ENCODE peak calls at places on chromosomes 7 and 10, in eight cellular contexts. One of them, this sample, is unnamed.

GRCh38 chr7:119482209-119482608 is 790.8 kb upstream of the KCND2 start:
- DNase-seq in ovary: no peak
- DNase-seq in body of pancreas: peak; percentile 49
- DNase-seq in GM12892: peak; percentile 0
- DNase-seq in HCT116: peak; percentile 43
- DNase-seq in stomach: peak; percentile 34
- DNase-seq in uterus: no peak
- DNase-seq in tibial nerve: no peak
- DNase-seq in this sample: peak; percentile 19

GRCh38 chr10:13271552-13272163 is 28.2 kb downstream of the PHYH start:
- DNase-seq in ovary: peak; percentile 44
- DNase-seq in body of pancreas: peak; percentile 64
- DNase-seq in GM12892: peak; percentile 41
- DNase-seq in HCT116: peak; percentile 32
- DNase-seq in stomach: peak; percentile 50
- DNase-seq in uterus: peak; percentile 22
- DNase-seq in tibial nerve: peak; percentile 29
- DNase-seq in this sample: peak; percentile 16

GRCh38 chr10:99765672-99766071 is 16.8 kb upstream of the ABCC2 start:
- DNase-seq in ovary: no peak
- DNase-seq in body of pancreas: no peak
- DNase-seq in GM12892: no peak
- DNase-seq in HCT116: no peak
- DNase-seq in stomach: no peak
- DNase-seq in uterus: no peak
- DNase-seq in tibial nerve: no peak
- DNase-seq in this sample: no peak

GRCh38 chr10:19638173-19638872 is 177.9 kb upstream of the PLXDC2 start:
- DNase-seq in ovary: no peak
- DNase-seq in body of pancreas: no peak
- DNase-seq in GM12892: no peak
- DNase-seq in HCT116: no peak
- DNase-seq in stomach: no peak
- DNase-seq in uterus: no peak
- DNase-seq in tibial nerve: no peak
- DNase-seq in this sample: no peak

GRCh38 chr10:132643709-132644543 is 106.3 kb downstream of the INPP5A start:
- DNase-seq in ovary: no peak
- DNase-seq in body of pancreas: peak; percentile 9
- DNase-seq in GM12892: no peak
- DNase-seq in HCT116: no peak
- DNase-seq in stomach: no peak
- DNase-seq in uterus: peak; percentile 12
- DNase-seq in tibial nerve: no peak
- DNase-seq in this sample: no peak

GRCh38 chr10:101029520-101030309 is 1.2 kb downstream of the PDZD7 start:
- DNase-seq in ovary: peak; percentile 41
- DNase-seq in body of pancreas: no peak
- DNase-seq in GM12892: no peak
- DNase-seq in HCT116: no peak
- DNase-seq in stomach: no peak
- DNase-seq in uterus: no peak
- DNase-seq in tibial nerve: no peak
- DNase-seq in this sample: no peak

GRCh38 chr10:101238732-101239105 is 9.5 kb upstream of the LBX1 start:
- DNase-seq in ovary: no peak
- DNase-seq in body of pancreas: no peak
- DNase-seq in GM12892: no peak
- DNase-seq in HCT116: peak; percentile 18
- DNase-seq in stomach: no peak
- DNase-seq in uterus: no peak
- DNase-seq in tibial nerve: no peak
- DNase-seq in this sample: no peak

GRCh38 chr7:70586822-70587221 is 545.1 kb upstream of the GALNT17 start:
- DNase-seq in ovary: no peak
- DNase-seq in body of pancreas: no peak
- DNase-seq in GM12892: no peak
- DNase-seq in HCT116: no peak
- DNase-seq in stomach: no peak
- DNase-seq in uterus: no peak
- DNase-seq in tibial nerve: no peak
- DNase-seq in this sample: no peak

GRCh38 chr7:30464231-30464660 is 14.3 kb downstream of the NOD1 start:
- DNase-seq in ovary: no peak
- DNase-seq in body of pancreas: no peak
- DNase-seq in GM12892: no peak
- DNase-seq in HCT116: no peak
- DNase-seq in stomach: no peak
- DNase-seq in uterus: peak; percentile 14
- DNase-seq in tibial nerve: no peak
- DNase-seq in this sample: no peak

GRCh38 chr7:151901828-151902227 is 24.9 kb upstream of the PRKAG2 start:
- DNase-seq in ovary: no peak
- DNase-seq in body of pancreas: no peak
- DNase-seq in GM12892: no peak
- DNase-seq in HCT116: no peak
- DNase-seq in stomach: no peak
- DNase-seq in uterus: no peak
- DNase-seq in tibial nerve: no peak
- DNase-seq in this sample: no peak

GRCh38 chr10:6204063-6204340 is 1.3 kb downstream of the PFKFB3 start:
- DNase-seq in ovary: peak; percentile 64
- DNase-seq in body of pancreas: peak; percentile 51
- DNase-seq in GM12892: no peak
- DNase-seq in HCT116: no peak
- DNase-seq in stomach: peak; percentile 62
- DNase-seq in uterus: no peak
- DNase-seq in tibial nerve: no peak
- DNase-seq in this sample: peak; percentile 45

GRCh38 chr7:139915864-139916716 is 87.0 kb downstream of the TBXAS1 start:
- DNase-seq in ovary: peak; percentile 20
- DNase-seq in body of pancreas: peak; percentile 61
- DNase-seq in GM12892: peak; percentile 55
- DNase-seq in HCT116: peak; percentile 92
- DNase-seq in stomach: peak; percentile 46
- DNase-seq in uterus: peak; percentile 25
- DNase-seq in tibial nerve: no peak
- DNase-seq in this sample: peak; percentile 88

GRCh38 chr7:73738220-73738611 is 386 bp downstream of the ABHD11 start:
- DNase-seq in ovary: no peak
- DNase-seq in body of pancreas: peak; percentile 65
- DNase-seq in GM12892: peak; percentile 75
- DNase-seq in HCT116: no peak
- DNase-seq in stomach: peak; percentile 59
- DNase-seq in uterus: peak; percentile 63
- DNase-seq in tibial nerve: peak; percentile 22
- DNase-seq in this sample: no peak

DNA sequence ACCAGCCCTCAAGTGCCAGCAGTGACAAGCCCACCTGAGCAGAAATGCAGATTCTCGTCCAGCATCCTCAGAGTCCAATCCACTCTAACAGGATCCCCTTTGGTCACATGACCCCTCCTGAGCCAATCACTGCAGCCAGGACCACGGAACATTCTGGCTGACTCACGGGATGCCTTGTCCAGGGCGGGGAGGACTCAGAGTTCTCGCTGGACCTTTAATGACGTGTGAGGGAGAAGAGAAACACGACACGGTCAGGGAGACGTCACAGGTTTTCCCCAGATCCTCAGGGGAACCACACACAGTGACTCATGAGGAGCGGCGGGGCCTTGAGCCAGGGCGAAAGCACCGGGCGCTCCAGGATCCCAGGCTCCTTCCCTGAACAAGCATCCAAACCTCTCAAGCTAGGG is 155.7 kb downstream of the PTPRN2 start:
- DNase-seq in ovary: peak; percentile 55
- DNase-seq in body of pancreas: peak; percentile 49
- DNase-seq in GM12892: no peak
- DNase-seq in HCT116: peak; percentile 54
- DNase-seq in stomach: peak; percentile 86
- DNase-seq in uterus: peak; percentile 72
- DNase-seq in tibial nerve: peak; percentile 26
- DNase-seq in this sample: peak; percentile 79
- TF ChIP-seq POLR2A in ovary: no peak
- TF ChIP-seq POLR2A in body of pancreas: no peak
- TF ChIP-seq POLR2A in GM12892: no peak
- TF ChIP-seq POLR2A in HCT116: no peak
- TF ChIP-seq POLR2A in stomach: no peak
- TF ChIP-seq POLR2A in uterus: peak; percentile 20
- TF ChIP-seq POLR2A in tibial nerve: no peak
- TF ChIP-seq POLR2A in this sample: no peak

GRCh38 chr10:110505130-110505815 is 7.6 kb downstream of the DUSP5 start:
- DNase-seq in ovary: no peak
- DNase-seq in body of pancreas: no peak
- DNase-seq in GM12892: no peak
- DNase-seq in HCT116: no peak
- DNase-seq in stomach: no peak
- DNase-seq in uterus: no peak
- DNase-seq in tibial nerve: no peak
- DNase-seq in this sample: no peak

GRCh38 chr10:110502851-110503301 is 5.2 kb downstream of the DUSP5 start:
- DNase-seq in ovary: peak; percentile 33
- DNase-seq in body of pancreas: peak; percentile 36
- DNase-seq in GM12892: peak; percentile 43
- DNase-seq in HCT116: no peak
- DNase-seq in stomach: no peak
- DNase-seq in uterus: peak; percentile 68
- DNase-seq in tibial nerve: no peak
- DNase-seq in this sample: no peak

GRCh38 chr10:110503528-110504110 is 5.9 kb downstream of the DUSP5 start:
- DNase-seq in ovary: no peak
- DNase-seq in body of pancreas: no peak
- DNase-seq in GM12892: no peak
- DNase-seq in HCT116: no peak
- DNase-seq in stomach: no peak
- DNase-seq in uterus: no peak
- DNase-seq in tibial nerve: no peak
- DNase-seq in this sample: no peak

GRCh38 chr10:110502072-110502845 is 4.6 kb downstream of the DUSP5 start:
- DNase-seq in ovary: no peak
- DNase-seq in body of pancreas: no peak
- DNase-seq in GM12892: no peak
- DNase-seq in HCT116: no peak
- DNase-seq in stomach: no peak
- DNase-seq in uterus: no peak
- DNase-seq in tibial nerve: no peak
- DNase-seq in this sample: no peak

GRCh38 chr10:110504111-110504735 is 6.5 kb downstream of the DUSP5 start:
- DNase-seq in ovary: peak; percentile 44
- DNase-seq in body of pancreas: no peak
- DNase-seq in GM12892: peak; percentile 63
- DNase-seq in HCT116: no peak
- DNase-seq in stomach: peak; percentile 41
- DNase-seq in uterus: peak; percentile 65
- DNase-seq in tibial nerve: no peak
- DNase-seq in this sample: no peak
- TF ChIP-seq POLR2A in ovary: no peak
- TF ChIP-seq POLR2A in body of pancreas: no peak
- TF ChIP-seq POLR2A in GM12892: no peak
- TF ChIP-seq POLR2A in HCT116: no peak
- TF ChIP-seq POLR2A in stomach: no peak
- TF ChIP-seq POLR2A in uterus: no peak
- TF ChIP-seq POLR2A in tibial nerve: no peak
- TF ChIP-seq POLR2A in this sample: no peak

DNA sequence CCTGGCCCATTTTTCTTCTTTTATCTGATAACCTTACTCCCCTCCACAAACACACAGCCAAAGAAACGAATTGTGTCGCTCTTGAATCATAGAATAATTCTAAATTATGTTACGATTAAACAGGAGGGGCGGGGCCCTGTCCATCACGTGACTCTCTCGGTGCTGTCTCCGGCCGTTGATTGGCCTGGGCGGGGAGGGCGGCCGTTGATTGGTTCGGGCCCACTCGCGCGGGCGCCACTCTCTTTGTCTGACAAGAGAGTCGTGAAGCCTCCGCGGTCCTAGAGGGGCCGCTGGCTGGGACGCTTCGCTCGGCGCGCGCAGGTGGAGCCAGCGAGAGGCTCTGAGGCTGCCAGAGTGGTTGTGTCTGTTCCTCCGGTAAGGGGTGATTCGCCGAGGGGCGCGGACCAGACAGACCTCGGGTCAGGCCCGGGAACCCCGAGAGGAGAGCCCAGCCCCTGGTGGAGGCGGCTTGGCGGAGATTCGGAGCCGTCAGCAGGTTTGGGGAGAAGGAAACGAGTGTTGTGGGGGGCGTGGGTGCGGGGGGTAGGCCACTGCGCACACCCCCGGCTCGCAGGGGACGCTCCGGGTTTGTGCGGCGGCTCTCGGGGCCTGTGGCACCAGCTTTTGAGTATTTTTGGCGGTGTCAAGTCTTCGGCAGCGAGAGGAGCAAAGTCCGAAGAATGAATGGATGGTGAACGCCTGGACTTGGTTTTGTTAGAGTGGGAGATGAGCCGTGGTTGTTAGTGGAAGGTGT is at the start of gene ZNF789:
- DNase-seq in ovary: peak; percentile 97
- DNase-seq in body of pancreas: peak; percentile 97
- DNase-seq in GM12892: peak; percentile 98
- DNase-seq in HCT116: peak; percentile 92
- DNase-seq in stomach: peak; percentile 99
- DNase-seq in uterus: peak; percentile 96
- DNase-seq in tibial nerve: peak; percentile 98
- DNase-seq in this sample: peak; percentile 96
- TF ChIP-seq POLR2A in ovary: no peak
- TF ChIP-seq POLR2A in body of pancreas: peak; percentile 72
- TF ChIP-seq POLR2A in GM12892: peak; percentile 83
- TF ChIP-seq POLR2A in HCT116: peak; percentile 74
- TF ChIP-seq POLR2A in stomach: no peak
- TF ChIP-seq POLR2A in uterus: peak; percentile 31
- TF ChIP-seq POLR2A in tibial nerve: peak; percentile 9
- TF ChIP-seq POLR2A in this sample: peak; percentile 85

GRCh38 chr10:73910401-73910763 is 550 bp upstream of the PLAU start:
- DNase-seq in ovary: no peak
- DNase-seq in body of pancreas: no peak
- DNase-seq in GM12892: no peak
- DNase-seq in HCT116: no peak
- DNase-seq in stomach: no peak
- DNase-seq in uterus: no peak
- DNase-seq in tibial nerve: no peak
- DNase-seq in this sample: no peak

GRCh38 chr10:73909716-73910115 is 1.2 kb upstream of the PLAU start:
- DNase-seq in ovary: no peak
- DNase-seq in body of pancreas: no peak
- DNase-seq in GM12892: no peak
- DNase-seq in HCT116: no peak
- DNase-seq in stomach: no peak
- DNase-seq in uterus: no peak
- DNase-seq in tibial nerve: no peak
- DNase-seq in this sample: no peak

GRCh38 chr10:73908853-73909611 is 1.9 kb upstream of the PLAU start:
- DNase-seq in ovary: no peak
- DNase-seq in body of pancreas: no peak
- DNase-seq in GM12892: no peak
- DNase-seq in HCT116: no peak
- DNase-seq in stomach: no peak
- DNase-seq in uterus: peak; percentile 49
- DNase-seq in tibial nerve: no peak
- DNase-seq in this sample: peak; percentile 95

GRCh38 chr10:73911553-73912004 is 647 bp downstream of the PLAU start:
- DNase-seq in ovary: no peak
- DNase-seq in body of pancreas: no peak
- DNase-seq in GM12892: no peak
- DNase-seq in HCT116: no peak
- DNase-seq in stomach: no peak
- DNase-seq in uterus: no peak
- DNase-seq in tibial nerve: no peak
- DNase-seq in this sample: no peak

GRCh38 chr10:73910764-73911552 is at the start of gene PLAU:
- DNase-seq in ovary: peak; percentile 40
- DNase-seq in body of pancreas: peak; percentile 30
- DNase-seq in GM12892: peak; percentile 66
- DNase-seq in HCT116: no peak
- DNase-seq in stomach: peak; percentile 44
- DNase-seq in uterus: no peak
- DNase-seq in tibial nerve: no peak
- DNase-seq in this sample: no peak
- TF ChIP-seq POLR2A in ovary: no peak
- TF ChIP-seq POLR2A in body of pancreas: peak; percentile 22
- TF ChIP-seq POLR2A in GM12892: no peak
- TF ChIP-seq POLR2A in HCT116: peak; percentile 86
- TF ChIP-seq POLR2A in stomach: no peak
- TF ChIP-seq POLR2A in uterus: peak; percentile 47
- TF ChIP-seq POLR2A in tibial nerve: no peak
- TF ChIP-seq POLR2A in this sample: no peak